ENCODE peak calls at places on chromosomes 4 and X, in ten cellular contexts. K, F, A, U, J, G, P, E, H and C are unnamed samples.

GRCh38 chrX:7147431-7147977 is at the start of gene STS:
- DNase-seq in K (peak), F (no peak), A (peak), U (peak), J (no peak), G (no peak), P (peak), E (peak), H (peak), C (peak)

GRCh38 chr4:123417813-123418212 is 21.2 kb downstream of the SPRY1 start:
- DNase-seq in K (no peak), F (no peak), A (no peak), U (no peak), J (no peak), G (peak), P (no peak), E (peak), H (no peak), C (no peak)

GRCh38 chr4:61555789-61556188 is 355.7 kb downstream of the ADGRL3 start:
- DNase-seq in K (no peak), F (no peak), A (no peak), U (no peak), J (no peak), G (no peak), P (peak), E (peak), H (no peak), C (no peak)

GRCh38 chrX:139213241-139213709 is 317.3 kb upstream of the F9 start:
- DNase-seq in K (no peak), F (no peak), A (no peak), U (no peak), J (no peak), G (no peak), P (no peak), E (no peak), H (no peak), C (no peak)

GRCh38 chr4:101199507-101200285 is 147.6 kb downstream of the PPP3CA start:
- DNase-seq in K (no peak), F (no peak), A (no peak), U (peak), J (no peak), G (peak), P (no peak), E (peak), H (no peak), C (no peak)

GRCh38 chr4:31360786-31361185 is 640.6 kb downstream of the PCDH7 start:
- DNase-seq in K (no peak), F (no peak), A (no peak), U (no peak), J (peak), G (peak), P (no peak), E (peak), H (no peak), C (no peak)

GRCh38 chrX:40705658-40706312 is 29.6 kb downstream of the MED14 start:
- DNase-seq in K (no peak), F (no peak), A (no peak), U (no peak), J (no peak), G (no peak), P (no peak), E (no peak), H (no peak), C (no peak)

GRCh38 chr4:95293014-95293413 is 255.8 kb downstream of the UNC5C start:
- DNase-seq in K (no peak), F (no peak), A (no peak), U (no peak), J (no peak), G (no peak), P (peak), E (peak), H (no peak), C (no peak)

GRCh38 chrX:24023538-24023937 is 3.4 kb downstream of the KLHL15 start:
- DNase-seq in K (no peak), F (no peak), A (no peak), U (no peak), J (no peak), G (no peak), P (no peak), E (no peak), H (no peak), C (no peak)

GRCh38 chrX:530726-531610 is 99.6 kb upstream of the SHOX start:
- DNase-seq in K (no peak), F (no peak), A (no peak), U (no peak), J (no peak), G (no peak), P (no peak), E (no peak), H (no peak), C (no peak)

GRCh38 chrX:76427560-76428242 is at the start of gene MAGEE1:
- DNase-seq in K (peak), F (peak), A (peak), U (peak), J (no peak), G (peak), P (peak), E (peak), H (peak), C (peak)

GRCh38 chrX:132480581-132481203 is 8.1 kb downstream of the MBNL3 start:
- DNase-seq in K (no peak), F (no peak), A (peak), U (no peak), J (no peak), G (peak), P (peak), E (peak), H (no peak), C (no peak)

GRCh38 chr4:150119492-150119891 is 41.2 kb downstream of the DCLK2 start:
- DNase-seq in K (no peak), F (peak), A (no peak), U (no peak), J (no peak), G (peak), P (no peak), E (peak), H (no peak), C (no peak)

GRCh38 chr4:139279723-139280620 is at the start of gene MGARP:
- DNase-seq in K (no peak), F (peak), A (peak), U (no peak), J (no peak), G (no peak), P (no peak), E (peak), H (peak), C (peak)

GRCh38 chr4:37653601-37654000 is 32.6 kb downstream of the RELL1 start:
- DNase-seq in K (no peak), F (no peak), A (no peak), U (no peak), J (no peak), G (no peak), P (no peak), E (peak), H (no peak), C (no peak)

GRCh38 chr4:109334596-109335105 is 32.2 kb upstream of the COL25A1 start:
- DNase-seq in K (no peak), F (no peak), A (no peak), U (no peak), J (no peak), G (no peak), P (no peak), E (no peak), H (no peak), C (no peak)

GRCh38 chr4:109334129-109334528 is 31.7 kb upstream of the COL25A1 start:
- DNase-seq in K (no peak), F (no peak), A (no peak), U (no peak), J (no peak), G (no peak), P (no peak), E (no peak), H (no peak), C (no peak)

DNA sequence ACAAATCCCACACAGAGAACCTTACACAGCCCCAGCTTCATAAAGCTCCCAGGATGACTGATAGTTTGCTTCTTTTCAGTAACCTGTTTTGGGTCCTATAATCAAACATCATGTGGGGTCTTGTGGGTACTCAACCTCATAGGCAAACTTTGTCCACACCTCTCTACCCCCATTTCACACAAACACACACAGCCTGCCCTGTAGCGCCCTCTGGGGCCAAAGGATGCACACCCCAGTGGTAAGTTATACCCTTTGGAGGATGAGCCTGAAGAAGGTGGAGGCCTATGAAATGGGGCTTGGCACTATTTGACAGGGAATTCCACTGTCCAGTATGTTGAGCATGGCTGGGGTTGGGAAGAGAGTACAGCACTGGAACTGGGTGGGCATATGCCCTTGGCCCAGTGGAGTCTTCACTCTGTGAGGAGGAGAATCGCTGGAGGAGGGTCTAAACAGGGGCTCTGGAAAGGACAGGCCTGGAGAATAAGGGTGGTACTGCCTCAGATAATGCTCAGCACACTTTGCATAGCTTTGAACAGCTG is 30.5 kb upstream of the COL25A1 start:
- DNase-seq in K (no peak), F (no peak), A (peak), U (peak), J (no peak), G (peak), P (peak), E (peak), H (peak), C (peak)
- TF ChIP-seq CTCF in K (no peak), F (no peak), A (peak), U (peak), J (peak), G (peak), P (no peak), E (peak), H (peak), C (peak)

DNA sequence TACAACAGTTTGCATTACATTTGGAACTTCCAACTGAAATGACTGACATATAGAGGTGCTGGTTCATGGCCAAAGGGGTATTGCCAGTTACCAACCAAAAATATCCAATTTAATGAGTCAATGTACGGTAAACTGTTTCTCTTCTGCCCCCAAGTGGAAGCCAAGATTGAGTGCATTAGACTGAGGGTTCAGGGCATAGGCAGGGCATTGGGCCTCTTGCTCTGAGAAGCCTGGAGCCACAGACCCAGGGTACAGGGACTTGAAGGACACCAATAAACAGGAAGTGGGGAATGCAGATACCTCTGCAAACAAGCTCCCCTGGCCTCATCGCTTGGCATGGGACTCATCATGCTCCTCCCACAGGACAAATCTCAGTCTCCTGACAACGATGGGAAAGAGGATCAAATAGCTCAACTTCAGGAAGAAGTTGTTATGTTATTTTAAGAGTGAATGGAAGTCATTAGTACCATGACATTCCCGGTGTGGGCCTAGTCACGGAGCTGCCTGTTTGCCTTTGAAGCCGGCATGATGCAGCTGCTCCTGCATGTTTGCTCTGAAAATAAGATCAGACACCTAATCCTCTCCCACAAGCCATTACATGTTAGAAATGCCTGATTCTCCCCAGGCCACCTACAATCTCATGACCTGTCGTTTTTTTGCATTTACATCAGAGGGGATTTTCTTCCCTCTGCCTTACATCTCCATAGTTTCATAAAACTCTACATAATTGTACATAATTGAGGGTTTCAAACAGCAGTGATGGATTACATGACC is 224.2 kb downstream of the RCHY1 start:
- DNase-seq in K (no peak), F (no peak), A (peak), U (peak), J (no peak), G (no peak), P (peak), E (no peak), H (no peak), C (peak)
- TF ChIP-seq CTCF in K (no peak), F (no peak), A (peak), U (peak), J (peak), G (no peak), P (peak), E (no peak), H (peak), C (peak)

DNA sequence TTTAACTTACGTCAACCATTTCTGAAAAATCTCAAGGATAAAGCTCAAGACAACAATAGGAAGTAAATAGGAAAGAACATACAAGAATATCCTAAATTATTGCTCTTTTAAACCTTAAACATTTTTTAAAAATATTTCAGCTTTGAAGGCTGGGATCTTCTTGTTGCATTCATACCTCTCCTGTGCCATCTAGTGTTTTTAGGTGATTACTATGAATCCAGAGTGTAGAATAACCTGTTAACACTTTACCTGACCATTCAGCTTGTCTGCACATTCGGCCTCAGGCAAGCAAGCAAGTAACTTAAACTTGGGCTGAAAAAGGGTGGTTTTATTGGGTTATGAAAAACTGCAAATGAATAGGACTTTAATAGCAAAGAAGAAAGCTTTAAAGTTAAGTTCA is 507.8 kb upstream of the INTU start:
- DNase-seq in K (no peak), F (no peak), A (no peak), U (no peak), J (no peak), G (peak), P (no peak), E (peak), H (no peak), C (no peak)
- TF ChIP-seq CTCF in K (no peak), F (no peak), A (no peak), U (peak), J (peak), G (peak), P (no peak), E (peak), H (peak), C (no peak)

GRCh38 chr4:154560824-154561231 is 2.0 kb upstream of the FGB start:
- DNase-seq in K (no peak), F (no peak), A (no peak), U (no peak), J (no peak), G (peak), P (no peak), E (peak), H (no peak), C (no peak)

GRCh38 chr4:154562697-154563254 is at the start of gene FGB:
- DNase-seq in K (no peak), F (no peak), A (no peak), U (no peak), J (no peak), G (no peak), P (no peak), E (no peak), H (no peak), C (no peak)

GRCh38 chr4:154564311-154564710 is 1.5 kb downstream of the FGB start:
- DNase-seq in K (no peak), F (no peak), A (no peak), U (no peak), J (no peak), G (no peak), P (no peak), E (no peak), H (no peak), C (no peak)

GRCh38 chr4:154559931-154560801 is 2.6 kb upstream of the FGB start:
- DNase-seq in K (no peak), F (no peak), A (no peak), U (no peak), J (no peak), G (no peak), P (peak), E (peak), H (no peak), C (no peak)

GRCh38 chr4:154559141-154559841 is 3.5 kb upstream of the FGB start:
- DNase-seq in K (no peak), F (peak), A (peak), U (peak), J (no peak), G (peak), P (peak), E (peak), H (peak), C (peak)
- TF ChIP-seq CTCF in K (no peak), F (peak), A (peak), U (peak), J (peak), G (peak), P (no peak), E (peak), H (peak), C (peak)

DNA sequence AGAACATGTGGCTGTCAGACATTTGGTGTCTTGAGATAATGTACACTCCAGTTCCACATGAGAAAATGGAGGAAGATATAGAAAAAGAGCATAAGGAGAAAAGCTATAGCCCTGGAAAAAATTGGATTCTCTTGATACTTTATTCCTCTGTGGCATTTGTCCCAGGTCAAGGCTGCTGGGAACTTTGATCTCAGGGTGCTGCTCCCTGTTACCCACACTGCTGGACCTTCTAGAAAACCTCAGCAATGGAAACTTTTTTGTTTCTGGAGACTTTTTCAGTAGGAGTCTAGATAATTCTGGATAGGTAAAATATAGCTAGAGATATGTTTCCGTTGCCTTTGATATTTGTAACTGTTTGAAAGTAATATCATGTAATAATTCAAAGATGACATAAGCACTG is 11.1 kb downstream of the ADH1C start:
- DNase-seq in K (no peak), F (no peak), A (no peak), U (no peak), J (no peak), G (no peak), P (no peak), E (no peak), H (no peak), C (no peak)
- TF ChIP-seq CTCF in K (no peak), F (no peak), A (no peak), U (no peak), J (no peak), G (no peak), P (no peak), E (no peak), H (no peak), C (no peak)

GRCh38 chrX:143664302-143664701 is 28.4 kb upstream of the SLITRK4 start:
- DNase-seq in K (no peak), F (peak), A (peak), U (no peak), J (no peak), G (peak), P (peak), E (peak), H (no peak), C (peak)
- TF ChIP-seq CTCF in K (peak), F (peak), A (peak), U (peak), J (no peak), G (peak), P (peak), E (peak), H (peak), C (peak)

GRCh38 chr4:39363773-39364393 is 2.3 kb downstream of the RFC1 start:
- DNase-seq in K (no peak), F (no peak), A (peak), U (no peak), J (no peak), G (no peak), P (no peak), E (no peak), H (no peak), C (no peak)

GRCh38 chr4:39365931-39366771 is at the start of gene RFC1:
- DNase-seq in K (peak), F (peak), A (peak), U (peak), J (peak), G (peak), P (peak), E (peak), H (peak), C (peak)

GRCh38 chr4:39369301-39369700 is 3.1 kb upstream of the RFC1 start:
- DNase-seq in K (no peak), F (no peak), A (no peak), U (no peak), J (no peak), G (no peak), P (no peak), E (no peak), H (no peak), C (no peak)

GRCh38 chr4:39365360-39365759 is 802 bp downstream of the RFC1 start:
- DNase-seq in K (no peak), F (no peak), A (no peak), U (no peak), J (no peak), G (no peak), P (no peak), E (no peak), H (no peak), C (no peak)

GRCh38 chr4:39367166-39367565 is 1.0 kb upstream of the RFC1 start:
- DNase-seq in K (no peak), F (no peak), A (no peak), U (no peak), J (no peak), G (no peak), P (no peak), E (no peak), H (no peak), C (no peak)
- TF ChIP-seq CTCF in K (no peak), F (no peak), A (no peak), U (no peak), J (no peak), G (no peak), P (no peak), E (no peak), H (no peak), C (no peak)

DNA sequence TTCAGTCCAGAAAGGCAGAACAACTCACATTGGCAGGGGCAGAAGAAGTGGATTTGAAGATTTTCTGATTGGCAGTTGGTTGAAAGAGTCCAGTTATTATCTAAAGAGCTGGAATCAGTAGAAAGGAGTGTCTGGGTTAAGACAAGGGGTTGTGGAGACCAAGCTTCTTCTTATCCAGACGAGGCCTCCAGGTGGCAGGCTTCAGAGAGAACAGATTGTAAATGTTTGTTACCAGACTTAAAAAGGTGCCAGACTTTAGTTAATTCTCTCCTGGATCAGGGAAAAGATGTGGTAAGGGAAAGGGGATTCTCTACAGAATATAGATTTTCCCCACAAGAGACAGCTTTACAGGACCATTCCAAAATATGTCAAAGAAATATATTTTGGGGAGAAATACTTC is 36.7 kb upstream of the TLR3 start:
- DNase-seq in K (no peak), F (no peak), A (no peak), U (peak), J (no peak), G (no peak), P (no peak), E (peak), H (no peak), C (no peak)
- TF ChIP-seq CTCF in K (no peak), F (no peak), A (no peak), U (peak), J (no peak), G (no peak), P (no peak), E (peak), H (peak), C (no peak)

GRCh38 chr4:21790437-21791029 is 158.0 kb downstream of the KCNIP4 start:
- DNase-seq in K (no peak), F (no peak), A (peak), U (no peak), J (no peak), G (peak), P (no peak), E (peak), H (no peak), C (no peak)
- TF ChIP-seq CTCF in K (no peak), F (peak), A (peak), U (peak), J (peak), G (peak), P (no peak), E (peak), H (peak), C (peak)

GRCh38 chrX:21708116-21708515 is 49.8 kb downstream of the SMPX start:
- DNase-seq in K (no peak), F (no peak), A (peak), U (peak), J (no peak), G (no peak), P (no peak), E (peak), H (no peak), C (no peak)
- TF ChIP-seq CTCF in K (no peak), F (no peak), A (peak), U (peak), J (peak), G (peak), P (no peak), E (peak), H (peak), C (no peak)